ENCODE peak calls at places on chromosome 22, in nine cellular contexts. G is heart right ventricle, H is colonic mucosa, B is ovary, Z is GM23338, N is body of pancreas, D is RWPE1, W is Peyer's patch, P is heart left ventricle. C is an unnamed sample.

GRCh38 chr22:27029584-27030130 is 372.3 kb downstream of the MIAT start:
- DNase-seq in W (no peak), B (no peak), H (no peak), P (no peak), N (no peak), G (no peak), D (no peak), Z (peak), C (no peak)

GRCh38 chr22:48950151-48950915 is 877.3 kb downstream of the BRD1 start:
- DNase-seq in B (no peak), H (no peak), N (no peak), W (peak), P (no peak), Z (no peak), D (no peak), G (no peak), C (no peak)

GRCh38 chr22:47201996-47202818 is 439.8 kb downstream of the TBC1D22A start:
- DNase-seq in Z (no peak), H (peak), W (peak), B (peak), G (no peak), D (no peak), N (no peak), P (no peak), C (no peak)

GRCh38 chr22:40211481-40212052 is 33.8 kb downstream of the TNRC6B start:
- DNase-seq in W (no peak), G (no peak), B (no peak), D (no peak), H (no peak), N (no peak), P (no peak), Z (no peak), C (no peak)

GRCh38 chr22:42719656-42720262 is 911 bp downstream of the A4GALT start:
- DNase-seq in B (no peak), W (no peak), D (peak), N (no peak), P (no peak), G (no peak), Z (peak), H (no peak), C (no peak)

GRCh38 chr22:49088801-49089791 is 738.6 kb downstream of the BRD1 start:
- DNase-seq in B (peak), D (no peak), W (no peak), G (no peak), Z (no peak), P (no peak), H (no peak), N (no peak), C (no peak)

GRCh38 chr22:24059121-24059520 is 48.0 kb downstream of the CABIN1 start:
- DNase-seq in N (no peak), B (no peak), H (no peak), P (no peak), D (no peak), Z (no peak), G (no peak), W (no peak), C (no peak)

GRCh38 chr22:24894998-24895397 is 51.5 kb downstream of the LHFPL7 start:
- DNase-seq in N (peak), Z (peak), G (peak), B (peak), P (peak), D (peak), W (peak), H (peak), C (peak)

GRCh38 chr22:26658671-26659478 is 1.5 kb downstream of the MIAT start:
- DNase-seq in P (no peak), W (peak), Z (peak), G (no peak), H (peak), D (peak), B (no peak), N (no peak), C (peak)

GRCh38 chr22:26131755-26132154 is 37.5 kb upstream of the SEZ6L start:
- DNase-seq in Z (no peak), B (no peak), N (no peak), G (no peak), W (no peak), P (no peak), D (no peak), H (no peak), C (no peak)

GRCh38 chr22:49403102-49403501 is 424.6 kb downstream of the BRD1 start:
- DNase-seq in P (no peak), Z (no peak), G (no peak), H (no peak), N (no peak), B (no peak), D (no peak), W (peak), C (no peak)

GRCh38 chr22:28179392-28179791 is 260.3 kb upstream of the PITPNB start:
- DNase-seq in Z (no peak), N (no peak), D (no peak), B (no peak), H (no peak), P (no peak), G (no peak), W (no peak), C (peak)

GRCh38 chr22:21020802-21021429 is 6.0 kb downstream of the P2RX6 start:
- DNase-seq in P (no peak), B (no peak), D (no peak), N (no peak), H (no peak), Z (peak), W (no peak), G (no peak), C (no peak)

GRCh38 chr22:24216541-24217209 is 28.2 kb downstream of the GGT5 start:
- DNase-seq in G (no peak), H (no peak), D (no peak), N (no peak), W (no peak), P (no peak), Z (no peak), B (no peak), C (no peak)

GRCh38 chr22:24183321-24184031 is 2.2 kb downstream of the SUSD2 start:
- DNase-seq in N (no peak), Z (no peak), G (no peak), W (peak), B (peak), P (peak), D (no peak), H (no peak), C (no peak)

GRCh38 chr22:25085930-25086901 is 113.4 kb upstream of the CRYBB3 start:
- DNase-seq in B (no peak), N (peak), P (peak), Z (no peak), D (no peak), H (no peak), W (peak), G (peak), C (peak)

GRCh38 chr22:49033616-49034015 is 794.1 kb downstream of the BRD1 start:
- DNase-seq in H (no peak), W (no peak), G (no peak), D (no peak), P (no peak), Z (no peak), N (no peak), B (no peak), C (no peak)

GRCh38 chr22:30325065-30325720 is 1.5 kb downstream of the TBC1D10A start:
- DNase-seq in D (peak), H (peak), W (peak), Z (peak), N (peak), P (peak), B (peak), G (no peak), C (peak)

GRCh38 chr22:47294222-47294532 is 531.7 kb downstream of the TBC1D22A start:
- DNase-seq in N (no peak), D (no peak), P (no peak), W (peak), G (no peak), Z (no peak), H (no peak), B (no peak), C (no peak)

GRCh38 chr22:25084405-25085107 is 115.1 kb upstream of the CRYBB3 start:
- DNase-seq in G (no peak), N (no peak), D (no peak), W (no peak), H (no peak), P (no peak), B (no peak), Z (no peak), C (peak)

GRCh38 chr22:42946551-42947198 is 68.3 kb downstream of the PACSIN2 start:
- DNase-seq in P (no peak), N (no peak), Z (no peak), G (no peak), B (no peak), D (no peak), W (peak), H (no peak), C (no peak)

GRCh38 chr22:25979968-25980367 is 189.3 kb upstream of the SEZ6L start:
- DNase-seq in D (no peak), Z (no peak), B (no peak), H (no peak), N (no peak), G (no peak), P (no peak), W (no peak), C (no peak)

GRCh38 chr22:46934746-46935491 is 172.5 kb downstream of the TBC1D22A start:
- DNase-seq in W (peak), P (no peak), N (peak), B (no peak), D (peak), H (peak), Z (no peak), G (no peak), C (peak)

GRCh38 chr22:21000215-21000986 is 1.5 kb downstream of the THAP7 start:
- DNase-seq in W (no peak), H (no peak), P (no peak), B (no peak), N (no peak), Z (no peak), D (no peak), G (no peak), C (no peak)

GRCh38 chr22:48957311-48957986 is 870.2 kb downstream of the BRD1 start:
- DNase-seq in G (no peak), B (no peak), H (peak), P (no peak), N (peak), Z (no peak), D (no peak), W (no peak), C (no peak)

GRCh38 chr22:36562261-36562835 is 33.4 kb upstream of the EIF3D start:
- DNase-seq in G (no peak), N (no peak), B (no peak), D (peak), H (no peak), Z (no peak), W (no peak), P (no peak), C (peak)

GRCh38 chr22:36564422-36565151 is 35.6 kb upstream of the EIF3D start:
- DNase-seq in Z (no peak), W (no peak), G (no peak), D (no peak), H (no peak), B (no peak), P (no peak), N (no peak), C (no peak)

GRCh38 chr22:36563444-36563843 is 34.5 kb upstream of the EIF3D start:
- DNase-seq in N (no peak), D (no peak), W (no peak), H (no peak), B (no peak), P (no peak), Z (no peak), G (no peak), C (no peak)

GRCh38 chr22:36563898-36564297 is 34.9 kb upstream of the EIF3D start:
- DNase-seq in Z (no peak), N (no peak), P (no peak), H (no peak), G (no peak), W (no peak), D (no peak), B (no peak), C (no peak)

GRCh38 chr22:36563001-36563400 is 34.0 kb upstream of the EIF3D start:
- DNase-seq in N (no peak), Z (no peak), H (no peak), W (no peak), B (no peak), P (no peak), G (no peak), D (no peak), C (no peak)
- TF ChIP-seq CTCF in N (no peak), Z (peak), H (no peak), W (no peak), B (no peak), P (no peak), G (no peak), D (no peak), C (no peak)

DNA sequence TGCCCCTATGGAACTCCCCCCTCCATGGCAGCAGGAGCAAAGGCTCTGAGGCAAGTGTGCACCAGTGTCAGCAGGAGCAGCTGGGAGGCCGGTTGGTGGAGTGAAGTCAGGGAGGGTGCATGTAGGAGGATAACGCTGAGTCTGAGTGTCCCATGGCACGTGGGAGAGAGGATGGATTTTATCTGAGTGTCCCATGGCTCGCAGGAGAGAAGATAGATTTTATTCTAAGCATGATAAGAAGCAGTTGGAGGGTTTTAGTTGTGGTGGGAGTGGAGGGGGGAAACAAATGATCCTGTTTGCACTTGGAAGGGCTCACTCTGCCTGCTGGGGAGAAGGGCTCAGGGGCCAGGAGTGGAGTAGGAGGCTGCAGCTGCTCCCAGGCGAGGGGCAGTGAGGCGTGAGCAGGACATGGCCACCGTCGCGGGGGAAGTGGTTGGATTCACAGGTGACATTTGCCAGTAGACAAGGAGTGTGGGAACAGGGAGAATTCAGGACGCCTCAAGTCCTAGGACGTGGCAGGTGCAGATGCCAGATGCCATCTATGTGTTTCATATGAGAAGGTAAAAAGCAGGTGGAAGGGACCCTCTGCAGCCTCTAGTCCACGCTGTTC is 33.6 kb upstream of the PARVG start:
- DNase-seq in N (no peak), G (no peak), P (no peak), D (no peak), B (no peak), H (no peak), W (no peak), Z (no peak), C (no peak)
- H3K27ac ChIP-seq in N (no peak), G (no peak), P (no peak), D (no peak), B (no peak), H (no peak), W (no peak), Z (peak), C (no peak)

DNA sequence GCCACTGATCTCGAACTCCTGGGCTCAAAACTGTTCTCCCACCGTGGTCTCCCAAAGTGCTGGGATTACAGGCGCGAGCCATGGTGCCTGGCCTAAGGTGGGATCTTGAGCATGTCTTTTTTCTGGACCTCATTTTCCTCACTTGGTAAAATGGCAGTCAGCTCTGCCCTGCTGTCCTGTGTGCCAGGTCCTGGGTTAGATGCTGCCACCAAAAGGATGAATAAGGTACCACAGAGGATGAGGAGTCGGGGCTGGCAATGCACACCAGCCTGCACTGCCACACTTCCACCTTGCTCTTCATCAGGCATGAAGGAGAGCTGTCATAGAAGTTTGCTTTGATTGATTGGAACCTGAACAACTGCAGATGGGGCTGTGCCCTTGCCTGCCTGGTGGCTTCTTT is 32.3 kb downstream of the ACO2 start:
- DNase-seq in H (no peak), B (no peak), D (no peak), P (no peak), W (no peak), Z (peak), N (no peak), G (no peak), C (no peak)
- TF ChIP-seq CTCF in H (no peak), B (no peak), D (no peak), P (no peak), W (peak), Z (peak), N (peak), G (no peak), C (peak)

DNA sequence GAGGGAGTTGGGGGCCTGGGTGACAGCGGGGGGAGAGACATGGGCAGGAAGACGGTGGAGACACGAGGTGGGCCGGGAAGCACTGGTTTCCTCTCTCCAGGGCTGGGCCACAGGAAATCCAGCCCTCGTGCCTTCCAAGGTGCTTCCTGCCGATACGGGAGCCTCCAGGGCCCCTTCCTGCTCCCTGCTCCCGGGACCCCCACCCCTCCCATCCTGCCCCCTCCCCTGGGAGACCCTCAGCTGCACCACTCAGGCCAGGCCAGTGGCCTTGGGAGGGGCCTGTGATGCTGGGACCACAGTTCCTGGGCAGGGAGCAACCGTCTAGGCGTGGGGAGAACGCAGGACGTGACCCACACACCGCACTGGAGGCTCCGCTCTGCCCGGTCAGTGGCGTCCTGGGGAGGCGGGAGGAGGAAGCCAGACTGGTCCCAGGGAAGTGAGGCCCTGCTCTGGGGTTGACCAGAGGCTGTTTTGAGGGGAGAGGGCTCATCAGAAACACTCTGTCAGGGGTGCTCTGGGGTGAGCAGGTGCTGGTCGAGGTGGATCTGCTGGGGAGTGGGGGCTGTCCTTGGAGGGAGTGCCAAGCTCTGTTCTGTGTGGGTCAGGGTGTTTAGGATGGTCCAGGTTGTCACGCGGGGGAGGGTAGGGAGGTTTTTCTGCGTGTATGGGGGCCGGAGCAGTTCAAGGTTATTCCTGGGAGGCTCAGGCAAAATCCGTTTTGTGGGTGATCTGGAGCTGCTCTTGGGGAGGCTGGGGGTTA is at the start of gene SHANK3:
- DNase-seq in Z (peak), H (no peak), N (peak), P (peak), G (peak), B (no peak), D (no peak), W (peak), C (no peak)
- H3K27ac ChIP-seq in Z (no peak), H (no peak), N (peak), P (peak), G (peak), B (no peak), D (no peak), W (peak), C (no peak)

GRCh38 chr22:22943521-22944267 is 56.1 kb downstream of the IGLL5 start:
- DNase-seq in H (peak), Z (peak), W (no peak), P (no peak), B (no peak), G (no peak), N (no peak), D (no peak), C (no peak)
- TF ChIP-seq CTCF in H (no peak), Z (no peak), W (no peak), P (no peak), B (no peak), G (no peak), N (no peak), D (no peak), C (no peak)

GRCh38 chr22:45319319-45319675 is 9.6 kb downstream of the FAM118A start:
- DNase-seq in N (peak), G (peak), D (no peak), Z (peak), W (no peak), P (peak), B (peak), H (no peak), C (no peak)

GRCh38 chr22:45318168-45318557 is 8.4 kb downstream of the FAM118A start:
- DNase-seq in G (peak), H (peak), B (peak), D (peak), N (peak), Z (peak), P (peak), W (peak), C (peak)

GRCh38 chr22:45318558-45319318 is 9.0 kb downstream of the FAM118A start:
- DNase-seq in G (no peak), P (no peak), Z (peak), N (no peak), H (no peak), D (no peak), B (peak), W (peak), C (peak)

GRCh38 chr22:45316796-45317526 is 7.2 kb downstream of the FAM118A start:
- DNase-seq in G (no peak), B (no peak), N (no peak), D (no peak), P (no peak), Z (no peak), W (no peak), H (no peak), C (no peak)

DNA sequence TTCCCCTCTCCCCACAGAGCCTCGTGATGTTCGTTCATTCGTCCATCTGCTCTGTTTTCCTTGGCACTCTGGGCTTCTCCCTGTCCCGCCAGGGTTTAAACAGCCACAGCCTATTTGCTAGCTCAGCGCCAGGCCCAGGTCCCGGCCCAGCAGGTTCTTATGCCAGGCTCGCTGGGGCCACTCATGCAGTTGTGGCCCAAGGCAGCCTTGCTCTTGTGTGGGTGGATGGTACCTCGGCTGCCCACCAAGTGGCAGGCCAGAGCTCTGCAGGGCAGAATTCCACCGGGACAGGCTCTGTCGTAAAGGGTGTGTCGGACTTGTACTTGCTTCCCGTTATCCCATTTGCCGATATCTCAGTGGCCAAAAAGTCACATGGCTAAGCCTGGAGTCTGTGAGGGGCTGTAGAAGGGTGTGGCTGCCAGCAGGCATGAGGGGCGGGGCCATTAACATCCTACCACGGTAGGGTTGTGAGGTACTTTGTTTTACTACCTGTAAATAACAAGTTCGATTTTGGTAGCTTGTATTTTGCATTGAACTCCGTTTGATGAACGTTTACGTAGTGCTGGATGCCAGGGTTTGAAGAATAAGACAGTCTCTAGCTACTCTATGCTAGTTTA is 7.9 kb downstream of the FAM118A start:
- DNase-seq in P (peak), W (peak), H (peak), D (no peak), N (no peak), G (peak), B (peak), Z (peak), C (peak)
- H3K27ac ChIP-seq in P (peak), W (peak), H (peak), D (peak), N (peak), G (peak), B (no peak), Z (no peak), C (peak)

GRCh38 chr22:29267858-29268510 is at the start of the genes EWSR1 and RHBDD3:
- DNase-seq in G (peak), B (peak), H (peak), N (peak), W (peak), Z (peak), D (peak), P (peak), C (peak)
- TF ChIP-seq CTCF in G (no peak), B (peak), H (no peak), N (peak), W (peak), Z (no peak), D (no peak), P (no peak), C (no peak)

GRCh38 chr22:38310518-38311330 is 6.5 kb downstream of the CSNK1E start:
- DNase-seq in D (no peak), Z (no peak), P (no peak), N (no peak), B (no peak), W (no peak), H (no peak), G (peak), C (no peak)
- H3K27ac ChIP-seq in D (peak), Z (peak), P (peak), N (peak), B (peak), W (peak), H (peak), G (peak), C (peak)

C was measured in mammary epithelial cell.